ENCODE peak calls at places on chromosomes 13 and 19, in five cellular contexts. One of them, this sample, is unnamed.

GRCh38 chr19:10812902-10813404 is 23.1 kb downstream of the TMED1 start:
- DNase-seq in pancreas: no peak
- DNase-seq in MG63: peak; percentile 95
- DNase-seq in activated CD4-positive, alpha-beta T cell treated with anti-CD3 and anti-CD28 coated beads for 48 hours: peak; percentile 58
- DNase-seq in AG20443: peak; percentile 93
- DNase-seq in this sample: no peak

GRCh38 chr19:33462112-33462726 is 59.4 kb downstream of the PEPD start:
- DNase-seq in pancreas: peak; percentile 32
- DNase-seq in MG63: no peak
- DNase-seq in activated CD4-positive, alpha-beta T cell treated with anti-CD3 and anti-CD28 coated beads for 48 hours: no peak
- DNase-seq in AG20443: no peak
- DNase-seq in this sample: no peak

GRCh38 chr19:55118401-55118991 is 1.1 kb upstream of the PPP1R12C start:
- DNase-seq in pancreas: no peak
- DNase-seq in MG63: no peak
- DNase-seq in activated CD4-positive, alpha-beta T cell treated with anti-CD3 and anti-CD28 coated beads for 48 hours: peak; percentile 49
- DNase-seq in AG20443: peak; percentile 46
- DNase-seq in this sample: no peak

GRCh38 chr13:93762703-93763102 is 536.1 kb downstream of the GPC6 start:
- DNase-seq in pancreas: no peak
- DNase-seq in MG63: no peak
- DNase-seq in activated CD4-positive, alpha-beta T cell treated with anti-CD3 and anti-CD28 coated beads for 48 hours: no peak
- DNase-seq in AG20443: no peak
- DNase-seq in this sample: no peak

GRCh38 chr19:1105217-1105872 is 1.6 kb downstream of the GPX4 start:
- DNase-seq in pancreas: peak; percentile 80
- DNase-seq in MG63: peak; percentile 22
- DNase-seq in activated CD4-positive, alpha-beta T cell treated with anti-CD3 and anti-CD28 coated beads for 48 hours: no peak
- DNase-seq in AG20443: no peak
- DNase-seq in this sample: no peak

GRCh38 chr13:107864543-107865460 is 350.5 kb downstream of the LIG4 start:
- DNase-seq in pancreas: no peak
- DNase-seq in MG63: peak; percentile 35
- DNase-seq in activated CD4-positive, alpha-beta T cell treated with anti-CD3 and anti-CD28 coated beads for 48 hours: peak; percentile 9
- DNase-seq in AG20443: peak; percentile 29
- DNase-seq in this sample: no peak

GRCh38 chr13:33003458-33004019 is 12.7 kb upstream of the KL start:
- DNase-seq in pancreas: no peak
- DNase-seq in MG63: no peak
- DNase-seq in activated CD4-positive, alpha-beta T cell treated with anti-CD3 and anti-CD28 coated beads for 48 hours: no peak
- DNase-seq in AG20443: no peak
- DNase-seq in this sample: no peak

GRCh38 chr19:36225219-36225892 is 10.4 kb downstream of the ZNF146 start:
- DNase-seq in pancreas: no peak
- DNase-seq in MG63: no peak
- DNase-seq in activated CD4-positive, alpha-beta T cell treated with anti-CD3 and anti-CD28 coated beads for 48 hours: no peak
- DNase-seq in AG20443: peak; percentile 51
- DNase-seq in this sample: no peak

GRCh38 chr19:41308450-41309224 is 1.3 kb upstream of the CCDC97 start:
- DNase-seq in pancreas: peak; percentile 94
- DNase-seq in MG63: peak; percentile 81
- DNase-seq in activated CD4-positive, alpha-beta T cell treated with anti-CD3 and anti-CD28 coated beads for 48 hours: peak; percentile 96
- DNase-seq in AG20443: peak; percentile 84
- DNase-seq in this sample: peak; percentile 90

GRCh38 chr19:3565177-3565576 is 7.6 kb upstream of the HMG20B start:
- DNase-seq in pancreas: no peak
- DNase-seq in MG63: no peak
- DNase-seq in activated CD4-positive, alpha-beta T cell treated with anti-CD3 and anti-CD28 coated beads for 48 hours: no peak
- DNase-seq in AG20443: no peak
- DNase-seq in this sample: no peak

This sample was measured in effector memory CD4-positive, alpha-beta T cell.